ENCODE peak calls at places on chromosome 1, in seven cellular contexts. N is NAMALWA; Z is amniotic stem cell; I is Kasumi-1; C is breast epithelium; X is HCEC 1CT; T is stimulated activated CD4-positive, alpha-beta T cell treated with anti-CD3 and anti-CD28 coated beads, Interleukin-12 subunit alpha, Interleukin-12 subunit beta, amount 100 ng/mL, for 4 hours. Q is an unnamed sample.

GRCh38 chr1:114235281-114235680 is 81.6 kb upstream of the SYT6 start:
- DNase-seq in T (no peak), I (no peak), Z (no peak), N (no peak), C (no peak), X (no peak), Q (no peak)

GRCh38 chr1:110053557-110054428 is 16.7 kb downstream of the ALX3 start:
- DNase-seq in N (peak), C (peak), I (peak), Z (no peak), X (no peak), T (peak), Q (peak)

GRCh38 chr1:184219414-184219813 is 167.4 kb upstream of the C1orf21 start:
- DNase-seq in I (no peak), T (no peak), C (no peak), X (no peak), Z (no peak), N (no peak), Q (peak)

GRCh38 chr1:80767711-80768110 is 1033.0 kb upstream of the ADGRL2 start:
- DNase-seq in Z (no peak), T (no peak), N (no peak), X (no peak), C (no peak), I (no peak), Q (no peak)

GRCh38 chr1:227228201-227228600 is 90.1 kb downstream of the CDC42BPA start:
- DNase-seq in X (no peak), T (no peak), I (no peak), N (no peak), C (no peak), Z (no peak), Q (no peak)

GRCh38 chr1:6184083-6184783 is 4.1 kb upstream of the CHD5 start:
- DNase-seq in N (no peak), Z (no peak), T (no peak), I (no peak), C (no peak), X (no peak), Q (peak)

GRCh38 chr1:25645641-25646400 is 29.2 kb downstream of the MAN1C1 start:
- DNase-seq in T (no peak), C (no peak), N (no peak), X (no peak), I (no peak), Z (no peak), Q (no peak)

GRCh38 chr1:58927722-58928085 is 143.9 kb upstream of the JUN start:
- DNase-seq in C (no peak), I (no peak), Z (no peak), T (no peak), X (no peak), N (no peak), Q (no peak)

GRCh38 chr1:163203561-163203960 is 845 bp upstream of the RGS5 start:
- DNase-seq in I (no peak), X (no peak), Z (no peak), N (no peak), C (no peak), T (no peak), Q (no peak)

GRCh38 chr1:229507951-229508822 is at the start of gene NUP133:
- DNase-seq in Z (peak), T (peak), X (peak), I (peak), C (peak), N (peak), Q (peak)

GRCh38 chr1:232538224-232538942 is 91.5 kb downstream of the SIPA1L2 start:
- DNase-seq in C (no peak), I (no peak), T (no peak), Z (no peak), X (no peak), N (no peak), Q (no peak)

Q was measured in NB4.